ENCODE peak calls at places on chromosomes 7 and 10, in five cellular contexts. Z, Q, W, F and Y are unnamed samples.

GRCh38 chr7:155459133-155459866 is 1.4 kb downstream of the EN2 start:
- DNase-seq in W (no peak), Z (no peak), F (no peak), Q (no peak), Y (no peak)

GRCh38 chr7:47735431-47736345 is 153.8 kb upstream of the TNS3 start:
- DNase-seq in W (no peak), F (no peak), Q (no peak), Z (no peak), Y (no peak)

GRCh38 chr10:4755286-4756009 is 70.6 kb upstream of the AKR1E2 start:
- DNase-seq in Z (no peak), W (no peak), F (no peak), Q (no peak), Y (no peak)

GRCh38 chr7:138891446-138891810 is 89.8 kb downstream of the KIAA1549 start:
- DNase-seq in W (no peak), Q (no peak), F (no peak), Z (no peak), Y (no peak)

GRCh38 chr7:156140447-156140846 is 328.2 kb upstream of the SHH start:
- DNase-seq in Z (no peak), Q (no peak), F (no peak), W (no peak), Y (no peak)

GRCh38 chr7:26636808-26637207 is 227.6 kb downstream of the SKAP2 start:
- DNase-seq in Z (no peak), Q (no peak), W (no peak), F (no peak), Y (no peak)

GRCh38 chr7:1901431-1902210 is 231.5 kb downstream of the ELFN1 start:
- DNase-seq in W (no peak), Z (no peak), F (no peak), Q (no peak), Y (no peak)

GRCh38 chr7:12401538-12402364 is 1.9 kb downstream of the VWDE start:
- DNase-seq in F (no peak), Q (no peak), W (no peak), Z (no peak), Y (no peak)

GRCh38 chr10:43000021-43000411 is 76.9 kb upstream of the RET start:
- DNase-seq in F (no peak), Q (no peak), Z (no peak), W (no peak), Y (no peak)

GRCh38 chr10:79267449-79267848 is 79.8 kb upstream of the PPIF start:
- DNase-seq in Z (no peak), W (no peak), Q (no peak), F (no peak), Y (no peak)

GRCh38 chr10:29916669-29917068 is 142.7 kb downstream of the JCAD start:
- DNase-seq in W (no peak), Q (no peak), Z (no peak), F (no peak), Y (no peak)

GRCh38 chr10:102796407-102797176 is 40.6 kb downstream of the CYP17A1 start:
- DNase-seq in W (peak), Q (no peak), Z (peak), F (no peak), Y (peak)

GRCh38 chr10:78343266-78343665 is 309.6 kb downstream of the RPS24 start:
- DNase-seq in F (no peak), Q (no peak), W (no peak), Z (no peak), Y (no peak)

GRCh38 chr10:20004087-20004523 is 187.9 kb downstream of the PLXDC2 start:
- DNase-seq in W (peak), Z (no peak), F (no peak), Q (no peak), Y (no peak)

GRCh38 chr10:97851341-97852001 is 1.8 kb downstream of the GOLGA7B start:
- DNase-seq in W (no peak), F (no peak), Z (peak), Q (peak), Y (peak)

GRCh38 chr10:49448924-49449323 is 53.0 kb upstream of the DRGX start:
- DNase-seq in Z (no peak), Q (no peak), F (no peak), W (no peak), Y (no peak)

GRCh38 chr7:128174391-128174790 is 66.7 kb upstream of the LEP start:
- DNase-seq in F (no peak), Q (no peak), W (no peak), Z (no peak), Y (no peak)

GRCh38 chr10:73131913-73132686 is 21.8 kb downstream of the NUDT13 start:
- DNase-seq in Z (no peak), W (no peak), F (no peak), Q (no peak), Y (no peak)

GRCh38 chr10:122592161-122592560 is 31.6 kb downstream of the DMBT1 start:
- DNase-seq in Q (no peak), F (no peak), W (no peak), Z (no peak), Y (no peak)

GRCh38 chr7:37365405-37365804 is 83.3 kb downstream of the ELMO1 start:
- DNase-seq in Z (no peak), Q (no peak), F (no peak), W (no peak), Y (no peak)

GRCh38 chr10:1595726-1596125 is 141.6 kb downstream of the ADARB2 start:
- DNase-seq in Q (no peak), Z (no peak), W (no peak), F (no peak), Y (no peak)

GRCh38 chr7:149775176-149775556 is 1.8 kb upstream of the ZNF467 start:
- DNase-seq in Z (no peak), F (no peak), W (no peak), Q (no peak), Y (no peak)

GRCh38 chr10:101012525-101013364 is 13.1 kb downstream of the LZTS2 start:
- DNase-seq in Q (peak), W (peak), Z (peak), F (peak), Y (peak)

GRCh38 chr10:43606323-43607198 is at the start of gene ZNF485:
- DNase-seq in Z (peak), Q (peak), W (peak), F (peak), Y (peak)

GRCh38 chr10:114315566-114316420 is 76.7 kb downstream of the VWA2 start:
- DNase-seq in Q (no peak), W (no peak), F (no peak), Z (no peak), Y (no peak)

GRCh38 chr7:27965650-27966049 is 214.9 kb downstream of the JAZF1 start:
- DNase-seq in Z (no peak), W (no peak), F (no peak), Q (no peak), Y (no peak)

GRCh38 chr10:113111900-113112853 is 162.1 kb downstream of the TCF7L2 start:
- DNase-seq in Q (peak), F (no peak), W (no peak), Z (no peak), Y (no peak)

GRCh38 chr10:72729528-72729927 is 37.6 kb downstream of the MCU start:
- DNase-seq in W (no peak), F (no peak), Z (no peak), Q (no peak), Y (no peak)

GRCh38 chr7:104231054-104232046 is 23.5 kb upstream of the ORC5 start:
- DNase-seq in W (no peak), Z (peak), Q (no peak), F (peak), Y (peak)

GRCh38 chr7:24505968-24506367 is 67.3 kb upstream of the PALS2 start:
- DNase-seq in Z (no peak), W (no peak), F (no peak), Q (no peak), Y (no peak)

GRCh38 chr7:40747856-40748255 is 613.1 kb downstream of the SUGCT start:
- DNase-seq in Q (no peak), Z (no peak), W (no peak), F (no peak), Y (no peak)